ENCODE peak calls at places on chromosomes 1 and 21, in four cellular contexts. One of them, this sample, is unnamed.

GRCh38 chr1:21436488-21437340 is 3.2 kb upstream of the NBPF3 start:
- DNase-seq in GM20000: no peak
- DNase-seq in cardiac fibroblast: no peak
- DNase-seq in endodermal cell: peak; percentile 88
- DNase-seq in this sample: no peak

GRCh38 chr1:86866665-86867064 is 47.3 kb downstream of the SELENOF start:
- DNase-seq in GM20000: no peak
- DNase-seq in cardiac fibroblast: peak; percentile 63
- DNase-seq in endodermal cell: no peak
- DNase-seq in this sample: no peak

GRCh38 chr1:26028490-26028980 is 7.0 kb downstream of the EXTL1 start:
- DNase-seq in GM20000: no peak
- DNase-seq in cardiac fibroblast: no peak
- DNase-seq in endodermal cell: no peak
- DNase-seq in this sample: no peak

GRCh38 chr1:172609528-172609927 is 49.4 kb upstream of the FASLG start:
- DNase-seq in GM20000: no peak
- DNase-seq in cardiac fibroblast: peak; percentile 45
- DNase-seq in endodermal cell: no peak
- DNase-seq in this sample: no peak

GRCh38 chr1:11967028-11967547 is 13.2 kb upstream of the MFN2 start:
- DNase-seq in GM20000: peak; percentile 72
- DNase-seq in cardiac fibroblast: peak; percentile 57
- DNase-seq in endodermal cell: peak; percentile 94
- DNase-seq in this sample: peak; percentile 75

GRCh38 chr1:117093091-117093534 is 28.4 kb downstream of the TRIM45 start:
- DNase-seq in GM20000: no peak
- DNase-seq in cardiac fibroblast: peak; percentile 96
- DNase-seq in endodermal cell: peak; percentile 59
- DNase-seq in this sample: no peak

GRCh38 chr21:44267655-44268142 is 6.0 kb upstream of the DNMT3L start:
- DNase-seq in GM20000: no peak
- DNase-seq in cardiac fibroblast: no peak
- DNase-seq in endodermal cell: peak; percentile 76
- DNase-seq in this sample: no peak

GRCh38 chr21:15063081-15063820 is 1.5 kb downstream of the NRIP1 start:
- DNase-seq in GM20000: peak; percentile 27
- DNase-seq in cardiac fibroblast: no peak
- DNase-seq in endodermal cell: peak; percentile 58
- DNase-seq in this sample: no peak

GRCh38 chr1:52567943-52568342 is 15.1 kb upstream of the TUT4 start:
- DNase-seq in GM20000: no peak
- DNase-seq in cardiac fibroblast: peak; percentile 29
- DNase-seq in endodermal cell: no peak
- DNase-seq in this sample: no peak

GRCh38 chr1:165411396-165411795 is 33.5 kb downstream of the RXRG start:
- DNase-seq in GM20000: no peak
- DNase-seq in cardiac fibroblast: no peak
- DNase-seq in endodermal cell: no peak
- DNase-seq in this sample: no peak

GRCh38 chr21:33414068-33414467 is 10.9 kb downstream of the IFNGR2 start:
- DNase-seq in GM20000: no peak
- DNase-seq in cardiac fibroblast: no peak
- DNase-seq in endodermal cell: peak; percentile 62
- DNase-seq in this sample: no peak

GRCh38 chr1:29318724-29319123 is 82.4 kb downstream of the PTPRU start:
- DNase-seq in GM20000: no peak
- DNase-seq in cardiac fibroblast: no peak
- DNase-seq in endodermal cell: no peak
- DNase-seq in this sample: no peak

GRCh38 chr1:41878495-41878894 is 40.2 kb downstream of the HIVEP3 start:
- DNase-seq in GM20000: no peak
- DNase-seq in cardiac fibroblast: no peak
- DNase-seq in endodermal cell: no peak
- DNase-seq in this sample: no peak

GRCh38 chr1:208177656-208178055 is 66.5 kb downstream of the PLXNA2 start:
- DNase-seq in GM20000: peak; percentile 21
- DNase-seq in cardiac fibroblast: no peak
- DNase-seq in endodermal cell: peak; percentile 74
- DNase-seq in this sample: peak; percentile 27

GRCh38 chr1:201605385-201605747 is 66.4 kb downstream of the NAV1 start:
- DNase-seq in GM20000: no peak
- DNase-seq in cardiac fibroblast: no peak
- DNase-seq in endodermal cell: no peak
- DNase-seq in this sample: no peak

GRCh38 chr1:64187646-64188045 is 15.8 kb upstream of the UBE2U start:
- DNase-seq in GM20000: no peak
- DNase-seq in cardiac fibroblast: no peak
- DNase-seq in endodermal cell: no peak
- DNase-seq in this sample: no peak

GRCh38 chr21:36089946-36090345 is 20.1 kb downstream of the CBR1 start:
- DNase-seq in GM20000: no peak
- DNase-seq in cardiac fibroblast: no peak
- DNase-seq in endodermal cell: no peak
- DNase-seq in this sample: no peak

GRCh38 chr21:36082140-36082742 is 12.4 kb downstream of the CBR1 start:
- DNase-seq in GM20000: no peak
- DNase-seq in cardiac fibroblast: no peak
- DNase-seq in endodermal cell: no peak
- DNase-seq in this sample: no peak

GRCh38 chr21:36093512-36093911 is 23.7 kb downstream of the CBR1 start:
- DNase-seq in GM20000: no peak
- DNase-seq in cardiac fibroblast: no peak
- DNase-seq in endodermal cell: no peak
- DNase-seq in this sample: no peak

GRCh38 chr21:36092676-36093075 is 22.9 kb downstream of the CBR1 start:
- DNase-seq in GM20000: no peak
- DNase-seq in cardiac fibroblast: no peak
- DNase-seq in endodermal cell: no peak
- DNase-seq in this sample: no peak

GRCh38 chr21:36087362-36088138 is 17.7 kb downstream of the CBR1 start:
- DNase-seq in GM20000: no peak
- DNase-seq in cardiac fibroblast: no peak
- DNase-seq in endodermal cell: peak; percentile 63
- DNase-seq in this sample: no peak
- TF ChIP-seq CTCF in GM20000: no peak
- TF ChIP-seq CTCF in cardiac fibroblast: peak; percentile 10
- TF ChIP-seq CTCF in endodermal cell: peak; percentile 78
- TF ChIP-seq CTCF in this sample: no peak

DNA sequence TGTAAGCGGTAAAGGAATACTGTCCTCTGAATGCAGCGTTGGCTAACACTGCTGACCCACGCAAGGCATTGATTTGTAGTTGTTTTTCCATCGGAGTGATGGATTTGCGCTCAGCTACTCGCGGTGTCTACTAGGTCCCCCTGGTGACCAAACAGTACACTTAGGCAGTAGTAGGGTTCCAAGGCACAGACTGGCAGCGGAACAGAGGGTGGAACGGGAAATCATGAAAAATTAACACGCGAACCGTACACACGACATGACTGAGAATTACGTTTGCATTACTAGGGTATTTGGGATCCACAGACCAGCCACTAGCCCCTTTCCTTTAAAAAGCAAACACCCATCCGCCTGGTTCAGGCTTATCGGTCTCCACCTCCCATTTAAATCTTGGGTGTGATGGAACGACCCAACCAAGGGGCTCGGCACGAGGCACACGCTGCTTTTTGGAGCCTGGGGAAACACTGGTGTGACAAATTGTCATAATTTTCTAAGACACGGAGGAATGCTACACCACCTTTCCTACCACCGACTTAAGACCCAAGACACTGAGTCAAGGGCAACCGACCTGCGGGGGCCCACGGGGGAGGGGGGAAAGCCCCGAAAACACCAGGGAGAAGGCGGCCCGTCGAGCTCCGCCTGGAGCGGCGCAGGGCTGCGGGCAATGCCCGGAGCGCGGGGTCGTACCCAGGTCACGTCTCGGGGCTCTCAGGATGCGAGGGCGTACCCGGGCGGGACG is 699 bp downstream of the DIPK1A start:
- DNase-seq in GM20000: peak; percentile 70
- DNase-seq in cardiac fibroblast: peak; percentile 85
- DNase-seq in endodermal cell: peak; percentile 80
- DNase-seq in this sample: peak; percentile 73
- TF ChIP-seq CTCF in GM20000: peak; percentile 70
- TF ChIP-seq CTCF in cardiac fibroblast: peak; percentile 81
- TF ChIP-seq CTCF in endodermal cell: peak; percentile 71
- TF ChIP-seq CTCF in this sample: peak; percentile 77

GRCh38 chr1:213416461-213417224 is 365.6 kb downstream of the RPS6KC1 start:
- DNase-seq in GM20000: no peak
- DNase-seq in cardiac fibroblast: no peak
- DNase-seq in endodermal cell: peak; percentile 32
- DNase-seq in this sample: no peak
- TF ChIP-seq CTCF in GM20000: no peak
- TF ChIP-seq CTCF in cardiac fibroblast: no peak
- TF ChIP-seq CTCF in endodermal cell: no peak
- TF ChIP-seq CTCF in this sample: no peak

GRCh38 chr1:40531381-40532061 is at the start of gene ZNF684:
- DNase-seq in GM20000: peak; percentile 91
- DNase-seq in cardiac fibroblast: peak; percentile 95
- DNase-seq in endodermal cell: peak; percentile 94
- DNase-seq in this sample: peak; percentile 92
- TF ChIP-seq CTCF in GM20000: no peak
- TF ChIP-seq CTCF in cardiac fibroblast: no peak
- TF ChIP-seq CTCF in endodermal cell: no peak
- TF ChIP-seq CTCF in this sample: no peak

GRCh38 chr1:233802611-233803010 is 101.9 kb upstream of the SLC35F3 start:
- DNase-seq in GM20000: no peak
- DNase-seq in cardiac fibroblast: no peak
- DNase-seq in endodermal cell: no peak
- DNase-seq in this sample: no peak
- TF ChIP-seq CTCF in GM20000: no peak
- TF ChIP-seq CTCF in cardiac fibroblast: no peak
- TF ChIP-seq CTCF in endodermal cell: no peak
- TF ChIP-seq CTCF in this sample: no peak

DNA sequence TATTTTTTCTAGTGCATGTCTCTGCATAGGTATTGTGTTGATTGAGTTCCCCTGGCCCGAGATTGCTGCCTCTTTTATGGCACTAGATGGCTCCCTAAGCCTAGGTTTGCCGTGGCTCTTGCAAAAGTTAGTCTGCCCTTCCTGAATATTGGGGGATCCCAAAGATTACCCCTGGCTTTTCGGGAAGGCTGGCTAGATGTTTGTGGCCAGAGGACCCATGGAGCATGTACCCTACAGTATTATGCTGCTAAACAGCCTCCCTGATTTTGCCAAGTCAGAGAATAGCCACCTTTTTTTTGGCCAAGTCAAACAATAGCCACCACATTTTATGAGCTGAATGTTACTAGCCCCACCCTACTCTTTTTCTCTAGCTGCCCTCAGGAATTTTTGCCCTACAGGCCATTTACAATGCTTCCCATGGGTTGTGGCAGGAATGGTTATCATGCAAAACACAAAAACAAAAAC is 343.2 kb downstream of the OLFM3 start:
- DNase-seq in GM20000: no peak
- DNase-seq in cardiac fibroblast: peak; percentile 18
- DNase-seq in endodermal cell: peak; percentile 88
- DNase-seq in this sample: no peak
- TF ChIP-seq CTCF in GM20000: peak; percentile 15
- TF ChIP-seq CTCF in cardiac fibroblast: peak; percentile 65
- TF ChIP-seq CTCF in endodermal cell: peak; percentile 87
- TF ChIP-seq CTCF in this sample: no peak

GRCh38 chr1:159851386-159851785 is 11.1 kb downstream of the VSIG8 start:
- DNase-seq in GM20000: no peak
- DNase-seq in cardiac fibroblast: no peak
- DNase-seq in endodermal cell: no peak
- DNase-seq in this sample: no peak
- TF ChIP-seq CTCF in GM20000: no peak
- TF ChIP-seq CTCF in cardiac fibroblast: peak; percentile 19
- TF ChIP-seq CTCF in endodermal cell: peak; percentile 52
- TF ChIP-seq CTCF in this sample: no peak

GRCh38 chr1:33001282-33001681 is 35.4 kb downstream of the AK2 start:
- DNase-seq in GM20000: no peak
- DNase-seq in cardiac fibroblast: no peak
- DNase-seq in endodermal cell: peak; percentile 59
- DNase-seq in this sample: no peak
- TF ChIP-seq CTCF in GM20000: peak; percentile 20
- TF ChIP-seq CTCF in cardiac fibroblast: peak; percentile 8
- TF ChIP-seq CTCF in endodermal cell: peak; percentile 66
- TF ChIP-seq CTCF in this sample: no peak

GRCh38 chr1:170770254-170770653 is 106.3 kb downstream of the PRRX1 start:
- DNase-seq in GM20000: no peak
- DNase-seq in cardiac fibroblast: no peak
- DNase-seq in endodermal cell: no peak
- DNase-seq in this sample: no peak

GRCh38 chr1:170768929-170769328 is 105.0 kb downstream of the PRRX1 start:
- DNase-seq in GM20000: no peak
- DNase-seq in cardiac fibroblast: no peak
- DNase-seq in endodermal cell: peak; percentile 58
- DNase-seq in this sample: no peak

GRCh38 chr1:170765279-170765678 is 101.3 kb downstream of the PRRX1 start:
- DNase-seq in GM20000: no peak
- DNase-seq in cardiac fibroblast: no peak
- DNase-seq in endodermal cell: no peak
- DNase-seq in this sample: no peak

GRCh38 chr1:170765712-170766330 is 101.9 kb downstream of the PRRX1 start:
- DNase-seq in GM20000: no peak
- DNase-seq in cardiac fibroblast: peak; percentile 72
- DNase-seq in endodermal cell: no peak
- DNase-seq in this sample: no peak
- TF ChIP-seq CTCF in GM20000: no peak
- TF ChIP-seq CTCF in cardiac fibroblast: peak; percentile 58
- TF ChIP-seq CTCF in endodermal cell: peak; percentile 59
- TF ChIP-seq CTCF in this sample: peak; percentile 15

GRCh38 chr1:53878492-53879105 is 11.0 kb downstream of the YIPF1 start:
- DNase-seq in GM20000: peak; percentile 47
- DNase-seq in cardiac fibroblast: peak; percentile 76
- DNase-seq in endodermal cell: no peak
- DNase-seq in this sample: peak; percentile 43
- TF ChIP-seq CTCF in GM20000: peak; percentile 57
- TF ChIP-seq CTCF in cardiac fibroblast: peak; percentile 63
- TF ChIP-seq CTCF in endodermal cell: peak; percentile 80
- TF ChIP-seq CTCF in this sample: peak; percentile 47